ENCODE peak calls at places on chromosomes 2 and 18, in ten cellular contexts. F is body of pancreas; C is heart right ventricle; L is esophagus squamous epithelium; Y is OCI-LY7; O is CD4-positive, alpha-beta T cell; S is substantia nigra; J is transverse colon; Q is left ventricle myocardium inferior; P is cardiac muscle cell. M is an unnamed sample.

GRCh38 chr2:216633616-216634316 is 546 bp downstream of the IGFBP2 start:
- DNase-seq in Y (no peak), P (peak), S (no peak), Q (no peak), O (no peak), F (peak), J (peak), C (no peak), L (no peak), M (peak)

GRCh38 chr2:200373973-200374416 is 67.5 kb downstream of the SPATS2L start:
- DNase-seq in C (no peak), L (no peak), Y (peak), O (no peak), P (no peak), F (no peak), Q (no peak), J (peak), S (no peak), M (no peak)

GRCh38 chr18:75478996-75479870 is 51.7 kb upstream of the SMIM21 start:
- DNase-seq in F (no peak), J (no peak), Q (no peak), P (peak), O (no peak), C (no peak), Y (peak), S (no peak), L (no peak), M (no peak)

GRCh38 chr2:161283926-161284325 is 24.3 kb upstream of the PSMD14 start:
- DNase-seq in O (no peak), L (no peak), P (no peak), Y (no peak), F (no peak), Q (no peak), J (no peak), C (no peak), S (no peak), M (no peak)

GRCh38 chr2:112147796-112148195 is 9.6 kb downstream of the FBLN7 start:
- DNase-seq in C (no peak), P (no peak), L (no peak), F (no peak), Q (no peak), S (no peak), J (no peak), O (no peak), Y (no peak), M (no peak)

GRCh38 chr2:143471550-143471949 is 342.3 kb downstream of the ARHGAP15 start:
- DNase-seq in P (no peak), O (no peak), Q (no peak), J (no peak), F (no peak), C (no peak), L (no peak), Y (no peak), S (no peak), M (no peak)

GRCh38 chr2:104425850-104426581 is 427.9 kb upstream of the POU3F3 start:
- DNase-seq in C (no peak), L (no peak), Y (no peak), Q (no peak), F (no peak), S (no peak), P (no peak), J (no peak), O (no peak), M (no peak)

GRCh38 chr2:181165199-181165868 is 184.9 kb downstream of the UBE2E3 start:
- DNase-seq in O (no peak), Q (no peak), L (no peak), F (no peak), P (no peak), J (no peak), C (no peak), Y (no peak), S (no peak), M (no peak)

GRCh38 chr2:239369631-239370161 is 31.1 kb downstream of the HDAC4 start:
- DNase-seq in C (no peak), S (no peak), P (no peak), Q (no peak), L (no peak), J (peak), Y (peak), O (peak), F (peak), M (peak)

GRCh38 chr2:46134531-46135229 is 162.5 kb upstream of the EPAS1 start:
- DNase-seq in J (no peak), F (no peak), O (no peak), Q (peak), Y (no peak), C (peak), L (no peak), S (no peak), P (no peak), M (peak)
- H3K27ac ChIP-seq in J (no peak), F (no peak), O (no peak), Q (peak), Y (no peak), C (peak), L (peak), S (no peak), P (no peak), M (peak)

GRCh38 chr2:156702520-156702919 is 266.3 kb downstream of the GPD2 start:
- DNase-seq in S (no peak), C (no peak), J (no peak), Q (no peak), Y (no peak), O (no peak), F (no peak), L (no peak), P (no peak), M (no peak)

GRCh38 chr2:156703628-156704027 is 267.4 kb downstream of the GPD2 start:
- DNase-seq in Q (no peak), S (no peak), J (no peak), Y (no peak), F (no peak), C (no peak), O (no peak), P (no peak), L (no peak), M (no peak)

GRCh38 chr2:156695020-156695419 is 258.8 kb downstream of the GPD2 start:
- DNase-seq in P (no peak), J (no peak), Q (no peak), S (no peak), F (no peak), O (no peak), L (no peak), C (no peak), Y (no peak), M (no peak)

GRCh38 chr2:156695595-156695994 is 259.4 kb downstream of the GPD2 start:
- DNase-seq in F (no peak), Q (no peak), Y (no peak), P (no peak), J (no peak), L (no peak), S (no peak), O (no peak), C (no peak), M (no peak)

DNA sequence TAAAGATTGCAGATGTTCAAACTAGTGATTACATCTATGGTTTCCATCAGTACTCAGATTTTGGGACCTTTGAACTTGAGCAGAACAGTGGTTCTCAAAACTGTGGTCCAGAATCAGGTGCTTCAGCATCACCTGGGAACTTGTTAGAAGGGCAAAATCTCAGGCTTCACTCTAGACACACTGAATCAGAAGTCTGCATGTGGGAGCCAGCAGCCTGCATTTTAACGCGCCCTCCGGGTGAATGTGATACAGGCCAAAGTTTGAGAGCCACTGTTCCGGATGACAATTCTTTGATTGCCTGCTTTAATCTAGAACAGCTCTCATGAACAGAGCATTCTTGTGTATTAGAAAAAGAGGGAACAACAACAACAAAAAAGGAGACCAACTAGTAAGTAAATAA is 261.7 kb downstream of the GPD2 start:
- DNase-seq in Q (no peak), O (no peak), F (no peak), J (no peak), Y (no peak), C (no peak), L (no peak), P (no peak), S (no peak), M (no peak)
- H3K27ac ChIP-seq in Q (no peak), O (no peak), F (no peak), J (no peak), Y (no peak), C (no peak), L (no peak), P (no peak), S (no peak), M (no peak)

GRCh38 chr2:176581557-176582150 is 312.4 kb downstream of the MTX2 start:
- DNase-seq in J (no peak), S (no peak), P (no peak), L (no peak), O (no peak), Y (no peak), F (no peak), Q (no peak), C (no peak), M (no peak)
- H3K27ac ChIP-seq in J (peak), S (no peak), P (no peak), L (no peak), O (no peak), Y (no peak), F (no peak), Q (no peak), C (no peak), M (no peak)

GRCh38 chr2:55120634-55121359 is 70.5 kb upstream of the RTN4 start:
- DNase-seq in J (peak), C (peak), Q (peak), P (peak), O (no peak), S (peak), Y (no peak), F (no peak), L (no peak), M (peak)
- H3K27ac ChIP-seq in J (peak), C (peak), Q (peak), P (peak), O (no peak), S (peak), Y (no peak), F (no peak), L (peak), M (peak)

DNA sequence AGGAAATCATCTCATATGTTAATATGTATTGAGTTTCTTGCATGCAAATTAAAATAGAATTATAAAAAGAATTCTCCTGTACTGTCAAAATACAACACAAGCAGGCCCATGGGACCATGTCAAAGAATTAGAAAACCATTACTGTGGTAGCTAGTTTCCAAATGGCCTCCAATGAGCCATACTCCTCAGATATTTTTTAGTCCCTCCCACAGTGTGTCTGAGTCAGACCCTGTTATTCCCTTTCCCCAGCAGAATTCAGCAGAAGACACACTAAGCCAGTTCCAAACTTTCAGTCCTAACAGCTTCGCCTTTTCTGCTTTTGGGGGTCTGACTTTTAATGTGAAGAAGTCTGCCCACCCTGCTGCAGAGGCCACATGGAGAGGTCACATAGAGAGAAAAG is 86.7 kb downstream of the FIGN start:
- DNase-seq in F (no peak), C (no peak), O (no peak), L (no peak), P (no peak), J (no peak), Y (no peak), Q (no peak), S (no peak), M (no peak)
- H3K27ac ChIP-seq in F (no peak), C (no peak), O (no peak), L (no peak), P (peak), J (no peak), Y (no peak), Q (no peak), S (no peak), M (no peak)

DNA sequence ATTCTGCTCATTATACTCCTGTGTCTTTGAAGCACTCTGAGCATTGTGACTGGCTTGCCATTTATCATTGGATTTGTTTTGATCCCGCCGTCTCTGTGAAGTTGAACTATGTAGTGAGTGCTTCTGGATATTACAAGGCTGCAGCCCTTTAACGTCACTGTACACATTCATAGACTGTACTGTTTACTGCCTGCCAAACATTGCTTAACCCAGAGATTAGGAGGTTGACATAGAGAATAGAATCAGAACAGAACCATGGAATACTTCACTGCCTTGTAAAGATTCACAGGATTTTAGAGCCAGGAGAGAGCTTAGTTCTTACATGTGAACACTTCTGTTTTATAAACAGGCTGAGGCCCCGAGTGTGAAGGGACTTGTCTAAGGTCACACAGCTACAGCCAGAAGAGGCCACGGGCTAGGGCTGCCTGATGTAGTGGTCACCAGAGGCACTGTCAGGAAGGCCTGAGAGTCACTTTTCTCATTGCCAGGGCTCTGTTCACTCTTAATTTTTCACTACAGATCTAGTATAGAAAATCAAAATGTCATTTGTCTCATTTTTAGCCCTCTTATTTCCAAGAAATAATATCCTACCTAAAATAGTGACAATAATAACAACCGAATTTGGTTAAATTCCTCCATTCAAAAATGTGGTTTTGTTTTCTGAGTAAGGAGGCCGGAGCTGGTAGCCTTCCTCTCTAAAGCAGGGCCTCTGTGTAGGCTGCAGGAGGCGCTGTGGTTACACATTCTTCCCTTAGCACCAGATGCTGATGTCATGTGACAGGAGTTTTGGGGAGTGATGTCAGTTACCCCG is 87.9 kb downstream of the UGGT1 start:
- DNase-seq in S (peak), P (peak), Q (peak), Y (peak), L (no peak), C (peak), F (peak), J (peak), O (peak), M (peak)
- H3K27ac ChIP-seq in S (no peak), P (no peak), Q (peak), Y (no peak), L (peak), C (peak), F (no peak), J (peak), O (no peak), M (no peak)

DNA sequence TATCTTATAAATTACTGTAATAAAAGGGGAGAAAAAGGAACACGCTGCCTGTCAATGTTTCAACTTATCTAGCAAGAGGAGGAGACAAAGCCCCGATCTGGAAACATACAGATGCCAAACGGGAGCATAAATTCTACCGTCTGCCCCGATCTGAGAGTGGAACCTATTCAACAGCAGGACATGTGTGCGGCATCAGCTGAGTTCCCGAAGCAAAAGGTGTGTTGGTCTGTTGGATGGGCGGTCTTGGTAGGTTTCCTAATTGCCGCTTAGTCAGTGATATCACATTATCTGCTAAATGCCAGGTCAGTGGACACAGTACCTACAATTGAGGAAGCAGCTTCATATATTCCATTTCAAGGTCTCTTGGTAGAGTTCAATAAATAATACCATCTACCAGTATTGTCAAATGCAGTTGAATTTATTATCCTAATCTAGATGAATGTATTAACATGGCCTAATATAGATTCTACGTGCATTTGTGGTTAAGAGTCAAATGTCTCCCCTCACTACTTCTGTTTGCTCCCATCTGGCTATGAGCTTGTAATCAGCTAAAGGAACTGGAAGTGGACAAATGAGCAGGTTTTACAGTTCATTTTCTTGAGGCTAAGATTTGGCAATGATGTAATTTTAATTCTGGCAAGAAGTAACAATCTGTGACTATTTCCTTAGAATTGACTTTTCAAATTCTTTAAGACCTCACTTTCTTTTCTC is 219.0 kb downstream of the ZNF521 start:
- DNase-seq in P (no peak), Q (no peak), L (no peak), J (no peak), Y (no peak), F (no peak), S (no peak), C (no peak), O (no peak), M (no peak)
- H3K27ac ChIP-seq in P (no peak), Q (no peak), L (no peak), J (no peak), Y (no peak), F (no peak), S (no peak), C (no peak), O (no peak), M (peak)

GRCh38 chr2:235004289-235004903 is 52.6 kb downstream of the SH3BP4 start:
- DNase-seq in P (no peak), S (no peak), L (no peak), Y (no peak), F (no peak), O (no peak), Q (no peak), C (no peak), J (no peak), M (no peak)
- H3K27ac ChIP-seq in P (peak), S (no peak), L (no peak), Y (no peak), F (peak), O (no peak), Q (no peak), C (no peak), J (no peak), M (no peak)

DNA sequence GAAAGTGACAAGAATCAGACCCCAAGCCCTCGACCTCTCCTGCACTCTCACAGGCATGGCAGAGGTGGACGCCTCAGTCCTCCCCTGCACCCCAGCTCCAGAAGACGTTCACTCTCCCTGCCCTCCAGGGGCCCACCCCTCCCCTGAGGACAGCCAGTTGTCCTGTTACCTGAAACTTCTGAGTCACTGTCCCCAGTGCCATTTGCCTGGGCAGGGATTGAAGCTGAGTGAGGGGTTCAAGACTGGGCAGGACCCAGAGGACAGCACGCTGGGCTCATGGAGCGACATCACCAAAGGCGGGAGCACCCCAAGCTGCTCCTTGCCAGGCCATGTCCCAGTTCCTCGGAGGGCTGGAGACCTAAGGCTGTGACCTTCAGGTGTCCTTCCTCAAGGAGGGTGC is 34.2 kb upstream of the COL6A3 start:
- DNase-seq in Q (no peak), Y (no peak), S (no peak), F (no peak), L (no peak), C (no peak), P (no peak), J (no peak), O (no peak), M (no peak)
- H3K27ac ChIP-seq in Q (peak), Y (no peak), S (no peak), F (no peak), L (peak), C (no peak), P (no peak), J (peak), O (no peak), M (no peak)

GRCh38 chr18:12597775-12598174 is 60.1 kb downstream of the SPIRE1 start:
- DNase-seq in J (no peak), Y (no peak), S (no peak), C (peak), F (peak), L (no peak), P (peak), O (no peak), Q (peak), M (peak)

GRCh38 chr18:12598181-12598921 is 59.6 kb downstream of the SPIRE1 start:
- DNase-seq in Y (no peak), S (no peak), Q (no peak), J (no peak), L (no peak), P (peak), C (no peak), F (peak), O (no peak), M (no peak)

GRCh38 chr18:12595571-12596255 is 62.2 kb downstream of the SPIRE1 start:
- DNase-seq in Y (no peak), L (no peak), Q (no peak), F (no peak), J (no peak), O (no peak), C (no peak), S (no peak), P (no peak), M (no peak)

GRCh38 chr18:12599543-12599942 is 58.4 kb downstream of the SPIRE1 start:
- DNase-seq in Y (no peak), J (no peak), L (no peak), C (no peak), Q (no peak), F (no peak), S (no peak), O (no peak), P (no peak), M (no peak)

GRCh38 chr18:12599966-12600365 is 57.9 kb downstream of the SPIRE1 start:
- DNase-seq in S (no peak), F (no peak), P (no peak), Y (no peak), L (no peak), Q (no peak), O (no peak), J (no peak), C (no peak), M (no peak)
- H3K27ac ChIP-seq in S (no peak), F (no peak), P (no peak), Y (no peak), L (no peak), Q (no peak), O (no peak), J (no peak), C (no peak), M (no peak)

M was measured in psoas muscle.